ENCODE peak calls at places on chromosomes 2 and 18, in eight cellular contexts. V is left ventricle myocardium inferior; S is cardiac muscle cell; G is trophoblast cell; U is neural progenitor cell; J is heart right ventricle; K is endodermal cell; Q is CD8-positive, alpha-beta memory T cell. O is an unnamed sample.

GRCh38 chr2:152354909-152355308 is 19.9 kb downstream of the FMNL2 start:
- DNase-seq in V (no peak), S (no peak), G (no peak), U (no peak), J (no peak), K (no peak), Q (no peak), O (no peak)

GRCh38 chr2:98446850-98447249 is 2.2 kb downstream of the INPP4A start:
- DNase-seq in V (no peak), S (no peak), G (no peak), U (no peak), J (no peak), K (no peak), Q (no peak), O (no peak)

GRCh38 chr2:86552889-86553288 is 10.4 kb downstream of the CHMP3 start:
- DNase-seq in V (no peak), S (no peak), G (no peak), U (no peak), J (no peak), K (no peak), Q (peak; percentile 47), O (no peak)

GRCh38 chr2:145601306-145601925 is 1081.5 kb upstream of the ZEB2 start:
- DNase-seq in V (no peak), S (no peak), G (no peak), U (no peak), J (no peak), K (no peak), Q (no peak), O (no peak)

GRCh38 chr2:152036611-152037469 is 62.0 kb downstream of the CACNB4 start:
- DNase-seq in V (peak; percentile 41), S (peak; percentile 85), G (peak; percentile 45), U (peak; percentile 82), J (peak; percentile 70), K (peak; percentile 92), Q (peak; percentile 28), O (no peak)

GRCh38 chr2:224498991-224499390 is 86.2 kb downstream of the CUL3 start:
- DNase-seq in V (no peak), S (no peak), G (no peak), U (no peak), J (no peak), K (no peak), Q (no peak), O (no peak)

GRCh38 chr2:122737429-122738077 is 982.1 kb downstream of the TSN start:
- DNase-seq in V (no peak), S (peak; percentile 46), G (no peak), U (no peak), J (no peak), K (no peak), Q (no peak), O (no peak)

GRCh38 chr18:78632111-78632541 is 347.5 kb upstream of the SALL3 start:
- DNase-seq in V (no peak), S (no peak), G (no peak), U (peak; percentile 21), J (no peak), K (no peak), Q (no peak), O (peak; percentile 22)

GRCh38 chr18:55484773-55485172 is 103.2 kb downstream of the TCF4 start:
- DNase-seq in V (no peak), S (no peak), G (no peak), U (no peak), J (no peak), K (no peak), Q (no peak), O (no peak)

GRCh38 chr18:34977787-34978532 is 63.3 kb upstream of the MAPRE2 start:
- DNase-seq in V (peak; percentile 37), S (no peak), G (peak; percentile 6), U (peak; percentile 62), J (peak; percentile 19), K (peak; percentile 82), Q (peak; percentile 24), O (no peak)

GRCh38 chr18:6934859-6935258 is 182.7 kb downstream of the LAMA1 start:
- DNase-seq in V (no peak), S (no peak), G (no peak), U (no peak), J (no peak), K (no peak), Q (no peak), O (no peak)

GRCh38 chr2:31950946-31951562 is 59.8 kb downstream of the MEMO1 start:
- DNase-seq in V (no peak), S (no peak), G (no peak), U (no peak), J (no peak), K (no peak), Q (no peak), O (no peak)

GRCh38 chr2:237939251-237939650 is 27.6 kb upstream of the UBE2F start:
- DNase-seq in V (no peak), S (no peak), G (no peak), U (no peak), J (no peak), K (no peak), Q (no peak), O (no peak)

GRCh38 chr2:70679244-70679643 is 88.8 kb downstream of the ADD2 start:
- DNase-seq in V (no peak), S (peak; percentile 56), G (no peak), U (no peak), J (no peak), K (peak; percentile 20), Q (no peak), O (no peak)

GRCh38 chr2:130319536-130319935 is 23.2 kb upstream of the IMP4 start:
- DNase-seq in V (no peak), S (no peak), G (no peak), U (no peak), J (no peak), K (no peak), Q (no peak), O (no peak)

GRCh38 chr18:54215069-54215468 is 9.4 kb downstream of the MBD2 start:
- DNase-seq in V (no peak), S (peak; percentile 60), G (no peak), U (no peak), J (no peak), K (no peak), Q (no peak), O (no peak)

GRCh38 chr2:135132314-135132713 is 80.2 kb downstream of the RAB3GAP1 start:
- DNase-seq in V (no peak), S (peak; percentile 43), G (no peak), U (no peak), J (no peak), K (no peak), Q (no peak), O (no peak)

GRCh38 chr2:628651-629050 is 48.6 kb downstream of the TMEM18 start:
- DNase-seq in V (no peak), S (no peak), G (peak; percentile 19), U (no peak), J (no peak), K (peak; percentile 40), Q (no peak), O (peak; percentile 46)

GRCh38 chr2:42722328-42723190 is 41.4 kb downstream of the OXER1 start:
- DNase-seq in V (peak; percentile 18), S (peak; percentile 95), G (peak; percentile 22), U (peak; percentile 37), J (peak; percentile 15), K (peak; percentile 74), Q (no peak), O (peak; percentile 52)

GRCh38 chr2:83901322-83901721 is 557.8 kb downstream of the SUCLG1 start:
- DNase-seq in V (no peak), S (no peak), G (no peak), U (no peak), J (no peak), K (no peak), Q (no peak), O (no peak)

GRCh38 chr2:232147440-232148077 is 186.0 kb downstream of the DIS3L2 start:
- DNase-seq in V (no peak), S (no peak), G (no peak), U (no peak), J (no peak), K (no peak), Q (no peak), O (no peak)

GRCh38 chr2:9249036-9249800 is 42.6 kb downstream of the ASAP2 start:
- DNase-seq in V (no peak), S (no peak), G (no peak), U (no peak), J (no peak), K (no peak), Q (no peak), O (peak; percentile 80)

GRCh38 chr2:9251154-9252001 is 44.8 kb downstream of the ASAP2 start:
- DNase-seq in V (no peak), S (peak; percentile 74), G (peak; percentile 82), U (no peak), J (no peak), K (no peak), Q (no peak), O (peak; percentile 85)

GRCh38 chr2:9248363-9248762 is 41.8 kb downstream of the ASAP2 start:
- DNase-seq in V (no peak), S (no peak), G (no peak), U (no peak), J (no peak), K (no peak), Q (no peak), O (no peak)

GRCh38 chr2:9250498-9251153 is 44.0 kb downstream of the ASAP2 start:
- DNase-seq in V (no peak), S (no peak), G (no peak), U (no peak), J (no peak), K (no peak), Q (no peak), O (peak; percentile 80)

GRCh38 chr2:9250091-9250490 is 43.5 kb downstream of the ASAP2 start:
- DNase-seq in V (no peak), S (no peak), G (no peak), U (no peak), J (no peak), K (no peak), Q (no peak), O (peak; percentile 65)
- H3K4me1 ChIP-seq in V (peaks cover 78% of the 10 kb centered on the region), S (peaks cover 29% of the 10 kb centered on the region), G (peaks cover 20% of the 10 kb centered on the region), U (peaks cover 10% of the 10 kb centered on the region), J (peaks cover 56% of the 10 kb centered on the region), K (no peaks in the 10 kb centered on the region), Q (no peaks in the 10 kb centered on the region), O (peaks cover 49% of the 10 kb centered on the region)

GRCh38 chr18:59062643-59063006 is 77.1 kb upstream of the SEC11C start:
- DNase-seq in V (no peak), S (no peak), G (no peak), U (no peak), J (no peak), K (no peak), Q (no peak), O (no peak)
- H3K27ac ChIP-seq in V (no peak overlapping the region), S (no peak overlapping the region), G (no peak overlapping the region), U (no peak overlapping the region), J (no peak overlapping the region), K (no peak overlapping the region), Q (no peak overlapping the region), O (no peak overlapping the region)

GRCh38 chr2:60995376-60995775 is 22.1 kb upstream of the PEX13 start:
- DNase-seq in V (no peak), S (no peak), G (no peak), U (no peak), J (no peak), K (no peak), Q (no peak), O (no peak)

GRCh38 chr2:60992985-60993392 is 24.5 kb upstream of the PEX13 start:
- DNase-seq in V (no peak), S (no peak), G (no peak), U (no peak), J (no peak), K (no peak), Q (peak; percentile 63), O (no peak)

GRCh38 chr2:60998628-60999545 is 18.6 kb upstream of the PEX13 start:
- DNase-seq in V (no peak), S (peak; percentile 70), G (no peak), U (peak; percentile 54), J (no peak), K (peak; percentile 51), Q (peak; percentile 49), O (no peak)
- H3K4me1 ChIP-seq in V (peaks cover 9% of the 10 kb centered on the region), S (no peaks in the 10 kb centered on the region), G (no peaks in the 10 kb centered on the region), U (no peaks in the 10 kb centered on the region), J (no peaks in the 10 kb centered on the region), K (no peaks in the 10 kb centered on the region), Q (no peaks in the 10 kb centered on the region), O (no peaks in the 10 kb centered on the region)

GRCh38 chr18:5582849-5583667 is 39.3 kb upstream of the EPB41L3 start:
- DNase-seq in V (no peak), S (peak; percentile 47), G (peak; percentile 16), U (no peak), J (no peak), K (no peak), Q (no peak), O (peak; percentile 39)
- H3K27ac ChIP-seq in V (peak overlapping the region; percentile 27), S (peak overlapping the region; percentile 74), G (peak overlapping the region; percentile 6), U (no peak overlapping the region), J (no peak overlapping the region), K (no peak overlapping the region), Q (no peak overlapping the region), O (peak overlapping the region; percentile 6)

O was measured in foreskin keratinocyte.